ENCODE peak calls at places on chromosomes 2 and 18, in seven cellular contexts. N is body of pancreas; T is ACHN; Q is activated CD4-positive, CD25-positive, alpha-beta regulatory T cell treated with anti-CD3 and anti-CD28 coated beads, Interleukin-2, amount 50 U/mL, for 72 hours; V is activated T-cell treated with anti-CD3 and anti-CD28 coated beads for 48 hours; D is skeletal muscle cell; K is stimulated activated CD4-positive, alpha-beta T cell treated with anti-CD3 and anti-CD28 coated beads, Interleukin-4, amount 100 ng/mL, for 24 hours. Y is an unnamed sample.

GRCh38 chr2:45964226-45964841 is 312.9 kb downstream of the PRKCE start:
- DNase-seq in N (peak), T (peak), Q (no peak), V (peak), D (peak), K (peak), Y (peak)

GRCh38 chr2:86541282-86541681 is 22.0 kb downstream of the CHMP3 start:
- DNase-seq in N (no peak), T (no peak), Q (no peak), V (no peak), D (no peak), K (no peak), Y (no peak)

GRCh38 chr2:190537765-190538164 is 3.2 kb upstream of the NEMP2 start:
- DNase-seq in N (no peak), T (no peak), Q (no peak), V (no peak), D (no peak), K (no peak), Y (no peak)

GRCh38 chr18:9608728-9609127 is 5.6 kb downstream of the PPP4R1 start:
- DNase-seq in N (no peak), T (no peak), Q (no peak), V (no peak), D (no peak), K (no peak), Y (no peak)

GRCh38 chr18:46213295-46213694 is 109.1 kb downstream of the HAUS1 start:
- DNase-seq in N (no peak), T (peak), Q (no peak), V (no peak), D (no peak), K (no peak), Y (no peak)

GRCh38 chr2:14417586-14417985 is 214.9 kb upstream of the LRATD1 start:
- DNase-seq in N (no peak), T (no peak), Q (no peak), V (no peak), D (no peak), K (no peak), Y (no peak)

GRCh38 chr2:213229814-213230213 is 54.5 kb upstream of the SPAG16 start:
- DNase-seq in N (no peak), T (no peak), Q (no peak), V (no peak), D (peak), K (no peak), Y (no peak)

GRCh38 chr2:236295481-236295880 is 31.3 kb upstream of the ASB18 start:
- DNase-seq in N (no peak), T (no peak), Q (no peak), V (no peak), D (no peak), K (no peak), Y (no peak)

GRCh38 chr2:11835403-11835802 is 89.0 kb downstream of the LPIN1 start:
- DNase-seq in N (no peak), T (peak), Q (no peak), V (no peak), D (no peak), K (no peak), Y (no peak)

GRCh38 chr2:186058604-186059003 is 320.0 kb downstream of the FSIP2 start:
- DNase-seq in N (no peak), T (no peak), Q (no peak), V (no peak), D (no peak), K (no peak), Y (no peak)

GRCh38 chr2:54757496-54757895 is 34.0 kb downstream of the EML6 start:
- DNase-seq in N (no peak), T (no peak), Q (no peak), V (no peak), D (no peak), K (no peak), Y (no peak)

GRCh38 chr18:55582325-55582724 is 5.7 kb downstream of the TCF4 start:
- DNase-seq in N (no peak), T (no peak), Q (no peak), V (no peak), D (no peak), K (no peak), Y (no peak)

GRCh38 chr2:158724803-158725271 is 70.3 kb upstream of the DAPL1 start:
- DNase-seq in N (peak), T (peak), Q (no peak), V (no peak), D (no peak), K (no peak), Y (no peak)

GRCh38 chr2:240149943-240150784 is 9.7 kb upstream of the OTOS start:
- DNase-seq in N (peak), T (peak), Q (peak), V (peak), D (no peak), K (peak), Y (no peak)

GRCh38 chr2:119700866-119701265 is 21.9 kb downstream of the TMEM177 start:
- DNase-seq in N (no peak), T (no peak), Q (no peak), V (no peak), D (no peak), K (no peak), Y (no peak)

GRCh38 chr2:46984642-46985476 is 69.3 kb upstream of the MCFD2 start:
- DNase-seq in N (peak), T (peak), Q (peak), V (peak), D (peak), K (peak), Y (no peak)

GRCh38 chr18:32284284-32284683 is 94.4 kb downstream of the MEP1B start:
- DNase-seq in N (no peak), T (no peak), Q (no peak), V (no peak), D (peak), K (no peak), Y (no peak)

Y was measured in osteocyte.